ENCODE peak calls at places on chromosomes 16 and 17, in seven cellular contexts. One of them, this sample, is unnamed.

GRCh38 chr17:75174996-75175395 is 7.8 kb downstream of the SUMO2 start:
- DNase-seq in HCT116: no peak
- DNase-seq in GM12878: no peak
- DNase-seq in K562: no peak
- DNase-seq in HepG2: no peak
- DNase-seq in H1: no peak
- DNase-seq in WTC11: no peak
- DNase-seq in this sample: no peak

GRCh38 chr17:78875738-78876597 is 27.0 kb downstream of the CEP295NL start:
- DNase-seq in HCT116: no peak
- DNase-seq in GM12878: no peak
- DNase-seq in K562: no peak
- DNase-seq in HepG2: no peak
- DNase-seq in H1: no peak
- DNase-seq in WTC11: no peak
- DNase-seq in this sample: no peak

GRCh38 chr17:74244543-74244942 is 29.5 kb upstream of the DNAI2 start:
- DNase-seq in HCT116: no peak
- DNase-seq in GM12878: no peak
- DNase-seq in K562: no peak
- DNase-seq in HepG2: no peak
- DNase-seq in H1: no peak
- DNase-seq in WTC11: no peak
- DNase-seq in this sample: no peak

GRCh38 chr17:42891539-42892152 is 9.0 kb upstream of the G6PC1 start:
- DNase-seq in HCT116: no peak
- DNase-seq in GM12878: no peak
- DNase-seq in K562: no peak
- DNase-seq in HepG2: peak
- DNase-seq in H1: no peak
- DNase-seq in WTC11: peak
- DNase-seq in this sample: peak

GRCh38 chr16:67311607-67312449 is 14.7 kb downstream of the KCTD19 start:
- DNase-seq in HCT116: peak
- DNase-seq in GM12878: peak
- DNase-seq in K562: no peak
- DNase-seq in HepG2: peak
- DNase-seq in H1: no peak
- DNase-seq in WTC11: no peak
- DNase-seq in this sample: peak

GRCh38 chr17:31339906-31340661 is 18.7 kb upstream of the EVI2A start:
- DNase-seq in HCT116: no peak
- DNase-seq in GM12878: no peak
- DNase-seq in K562: peak
- DNase-seq in HepG2: no peak
- DNase-seq in H1: no peak
- DNase-seq in WTC11: no peak
- DNase-seq in this sample: no peak

GRCh38 chr17:29838961-29839360 is 91.1 kb downstream of the SSH2 start:
- DNase-seq in HCT116: no peak
- DNase-seq in GM12878: no peak
- DNase-seq in K562: no peak
- DNase-seq in HepG2: no peak
- DNase-seq in H1: no peak
- DNase-seq in WTC11: peak
- DNase-seq in this sample: no peak

GRCh38 chr16:1884155-1884760 is 12.3 kb upstream of the MEIOB start:
- DNase-seq in HCT116: peak
- DNase-seq in GM12878: no peak
- DNase-seq in K562: peak
- DNase-seq in HepG2: peak
- DNase-seq in H1: no peak
- DNase-seq in WTC11: no peak
- DNase-seq in this sample: peak

GRCh38 chr16:72986011-72986410 is 61.9 kb downstream of the ZFHX3 start:
- DNase-seq in HCT116: no peak
- DNase-seq in GM12878: no peak
- DNase-seq in K562: no peak
- DNase-seq in HepG2: no peak
- DNase-seq in H1: no peak
- DNase-seq in WTC11: no peak
- DNase-seq in this sample: no peak

GRCh38 chr17:72613411-72614292 is 478.8 kb downstream of the SLC39A11 start:
- DNase-seq in HCT116: no peak
- DNase-seq in GM12878: no peak
- DNase-seq in K562: no peak
- DNase-seq in HepG2: no peak
- DNase-seq in H1: no peak
- DNase-seq in WTC11: no peak
- DNase-seq in this sample: no peak

GRCh38 chr16:84103678-84104077 is 13.1 kb downstream of the MBTPS1 start:
- DNase-seq in HCT116: no peak
- DNase-seq in GM12878: no peak
- DNase-seq in K562: no peak
- DNase-seq in HepG2: no peak
- DNase-seq in H1: no peak
- DNase-seq in WTC11: no peak
- DNase-seq in this sample: no peak

GRCh38 chr16:53129281-53130192 is 74.7 kb downstream of the CHD9 start:
- DNase-seq in HCT116: no peak
- DNase-seq in GM12878: no peak
- DNase-seq in K562: peak
- DNase-seq in HepG2: peak
- DNase-seq in H1: no peak
- DNase-seq in WTC11: peak
- DNase-seq in this sample: peak

GRCh38 chr17:5680766-5681165 is 96.5 kb upstream of the NLRP1 start:
- DNase-seq in HCT116: no peak
- DNase-seq in GM12878: no peak
- DNase-seq in K562: no peak
- DNase-seq in HepG2: no peak
- DNase-seq in H1: no peak
- DNase-seq in WTC11: no peak
- DNase-seq in this sample: no peak

GRCh38 chr17:53032861-53033271 is 789.9 kb upstream of the KIF2B start:
- DNase-seq in HCT116: peak
- DNase-seq in GM12878: no peak
- DNase-seq in K562: no peak
- DNase-seq in HepG2: peak
- DNase-seq in H1: peak
- DNase-seq in WTC11: peak
- DNase-seq in this sample: peak

GRCh38 chr17:2062571-2063183 is 7.8 kb downstream of the HIC1 start:
- DNase-seq in HCT116: no peak
- DNase-seq in GM12878: no peak
- DNase-seq in K562: no peak
- DNase-seq in HepG2: no peak
- DNase-seq in H1: no peak
- DNase-seq in WTC11: no peak
- DNase-seq in this sample: no peak

GRCh38 chr16:78277374-78277773 is 177.9 kb downstream of the WWOX start:
- DNase-seq in HCT116: no peak
- DNase-seq in GM12878: no peak
- DNase-seq in K562: no peak
- DNase-seq in HepG2: no peak
- DNase-seq in H1: peak
- DNase-seq in WTC11: peak
- DNase-seq in this sample: no peak

GRCh38 chr16:30054959-30055553 is 10.5 kb upstream of the ALDOA start:
- DNase-seq in HCT116: no peak
- DNase-seq in GM12878: no peak
- DNase-seq in K562: peak
- DNase-seq in HepG2: peak
- DNase-seq in H1: no peak
- DNase-seq in WTC11: peak
- DNase-seq in this sample: peak

GRCh38 chr17:5667871-5668270 is 83.6 kb upstream of the NLRP1 start:
- DNase-seq in HCT116: peak
- DNase-seq in GM12878: no peak
- DNase-seq in K562: no peak
- DNase-seq in HepG2: peak
- DNase-seq in H1: no peak
- DNase-seq in WTC11: peak
- DNase-seq in this sample: peak

GRCh38 chr17:56936697-56937322 is 23.0 kb upstream of the TRIM25 start:
- DNase-seq in HCT116: no peak
- DNase-seq in GM12878: no peak
- DNase-seq in K562: no peak
- DNase-seq in HepG2: no peak
- DNase-seq in H1: no peak
- DNase-seq in WTC11: no peak
- DNase-seq in this sample: no peak

GRCh38 chr17:56934280-56934679 is 20.4 kb upstream of the TRIM25 start:
- DNase-seq in HCT116: no peak
- DNase-seq in GM12878: no peak
- DNase-seq in K562: no peak
- DNase-seq in HepG2: no peak
- DNase-seq in H1: no peak
- DNase-seq in WTC11: no peak
- DNase-seq in this sample: no peak

GRCh38 chr17:56933868-56934267 is 20.0 kb upstream of the TRIM25 start:
- DNase-seq in HCT116: no peak
- DNase-seq in GM12878: no peak
- DNase-seq in K562: no peak
- DNase-seq in HepG2: no peak
- DNase-seq in H1: no peak
- DNase-seq in WTC11: no peak
- DNase-seq in this sample: no peak

GRCh38 chr17:56933151-56933745 is 19.4 kb upstream of the TRIM25 start:
- DNase-seq in HCT116: no peak
- DNase-seq in GM12878: no peak
- DNase-seq in K562: no peak
- DNase-seq in HepG2: no peak
- DNase-seq in H1: no peak
- DNase-seq in WTC11: no peak
- DNase-seq in this sample: no peak

DNA sequence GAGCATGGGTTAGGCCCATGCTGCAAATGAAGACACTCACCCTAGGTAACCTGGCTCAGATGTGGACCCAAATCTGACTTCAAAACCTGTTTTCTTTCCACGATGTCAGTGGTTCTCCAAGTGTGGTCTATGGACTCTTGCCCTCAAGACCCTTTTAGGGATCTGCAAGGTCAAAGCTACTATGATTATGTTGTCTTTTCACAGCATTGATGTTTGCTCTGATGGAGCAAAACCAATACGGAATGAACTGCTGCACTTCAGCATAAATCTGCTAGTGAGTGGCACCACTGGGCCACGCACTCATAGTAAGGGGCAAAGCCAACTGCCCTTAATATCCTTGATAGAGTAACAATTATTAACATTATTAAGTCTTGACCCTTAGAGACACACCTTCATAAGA is 21.6 kb upstream of the TRIM25 start:
- DNase-seq in HCT116: no peak
- DNase-seq in GM12878: no peak
- DNase-seq in K562: no peak
- DNase-seq in HepG2: no peak
- DNase-seq in H1: no peak
- DNase-seq in WTC11: no peak
- DNase-seq in this sample: no peak
- TF ChIP-seq SP1 in HCT116: no peak
- TF ChIP-seq SP1 in GM12878: no peak
- TF ChIP-seq SP1 in K562: no peak
- TF ChIP-seq SP1 in HepG2: no peak
- TF ChIP-seq SP1 in H1: no peak
- TF ChIP-seq SP1 in WTC11: no peak
- TF ChIP-seq SP1 in this sample: no peak

DNA sequence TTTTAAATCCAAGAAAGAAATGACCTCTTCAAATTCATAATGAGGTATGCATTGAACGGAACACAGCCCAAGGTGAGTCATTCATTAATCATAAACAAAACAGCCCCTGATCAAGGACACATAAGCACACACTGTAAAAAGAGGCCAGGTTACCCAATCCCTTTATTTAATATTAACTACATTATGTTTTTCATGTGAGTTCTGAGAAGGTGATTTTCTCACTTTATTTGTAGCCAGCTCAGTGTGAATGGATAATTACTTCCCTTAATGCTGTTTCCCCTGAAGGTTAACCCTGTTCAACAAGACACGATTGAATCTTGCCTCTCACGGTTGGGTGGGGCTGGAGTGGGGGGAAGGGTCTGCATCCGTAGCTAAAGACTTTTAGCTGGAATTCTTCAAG is 257.3 kb upstream of the SALL1 start:
- DNase-seq in HCT116: no peak
- DNase-seq in GM12878: no peak
- DNase-seq in K562: no peak
- DNase-seq in HepG2: peak
- DNase-seq in H1: no peak
- DNase-seq in WTC11: no peak
- DNase-seq in this sample: no peak
- TF ChIP-seq SP1 in HCT116: no peak
- TF ChIP-seq SP1 in GM12878: no peak
- TF ChIP-seq SP1 in K562: no peak
- TF ChIP-seq SP1 in HepG2: no peak
- TF ChIP-seq SP1 in H1: no peak
- TF ChIP-seq SP1 in WTC11: no peak
- TF ChIP-seq SP1 in this sample: no peak

DNA sequence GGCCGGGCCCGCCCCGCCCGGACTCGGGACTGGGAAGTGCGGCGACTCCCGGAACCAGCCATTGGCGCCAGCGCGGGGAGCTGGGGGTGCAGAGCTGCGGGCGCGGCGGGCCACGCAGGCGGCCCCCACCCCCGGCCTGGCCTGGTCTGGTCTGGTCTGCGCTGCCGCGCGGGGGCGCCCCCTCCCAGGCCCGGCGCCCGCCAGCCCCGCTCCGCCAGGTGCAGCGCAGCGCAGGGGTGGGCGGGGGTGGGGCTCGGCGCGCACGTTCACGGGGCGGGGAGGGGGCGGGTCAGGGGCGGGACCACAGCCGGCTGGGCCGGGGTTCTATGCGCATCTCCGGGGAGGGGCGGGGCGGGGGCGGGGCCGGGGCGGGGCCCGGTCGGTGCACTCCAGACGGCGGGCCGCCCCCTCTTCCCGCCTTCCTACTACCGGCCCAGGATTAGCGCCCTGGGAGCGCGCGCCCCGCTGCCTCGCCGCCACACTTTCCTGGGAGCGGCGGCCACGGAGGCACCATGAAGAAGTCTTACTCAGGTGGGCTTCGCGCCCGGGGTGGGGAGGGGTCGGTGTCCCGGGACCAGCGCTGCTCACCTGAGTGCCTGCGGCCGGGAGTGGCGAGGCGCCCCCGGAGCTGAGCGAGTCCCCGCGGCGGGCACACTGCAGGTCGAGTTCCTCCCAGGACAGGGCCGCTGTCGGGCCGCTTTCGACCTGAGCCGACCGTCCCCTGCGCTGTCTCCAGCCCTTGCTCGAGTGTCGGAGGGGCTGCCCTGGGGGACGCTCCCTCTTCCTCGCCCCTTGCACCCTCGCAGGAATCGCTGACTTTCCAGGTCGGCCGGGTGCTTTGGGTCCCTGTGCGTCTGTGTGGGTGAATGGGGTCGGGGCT is 140.5 kb downstream of the SEC14L1 start:
- DNase-seq in HCT116: no peak
- DNase-seq in GM12878: no peak
- DNase-seq in K562: peak
- DNase-seq in HepG2: peak
- DNase-seq in H1: no peak
- DNase-seq in WTC11: peak
- DNase-seq in this sample: peak
- TF ChIP-seq SP1 in HCT116: no peak
- TF ChIP-seq SP1 in GM12878: peak
- TF ChIP-seq SP1 in K562: peak
- TF ChIP-seq SP1 in HepG2: peak
- TF ChIP-seq SP1 in H1: peak
- TF ChIP-seq SP1 in WTC11: peak
- TF ChIP-seq SP1 in this sample: peak

GRCh38 chr17:81664051-81664470 is 2.3 kb downstream of the OXLD1 start:
- DNase-seq in HCT116: peak
- DNase-seq in GM12878: no peak
- DNase-seq in K562: no peak
- DNase-seq in HepG2: no peak
- DNase-seq in H1: no peak
- DNase-seq in WTC11: no peak
- DNase-seq in this sample: no peak
- TF ChIP-seq SP1 in HCT116: no peak
- TF ChIP-seq SP1 in GM12878: no peak
- TF ChIP-seq SP1 in K562: no peak
- TF ChIP-seq SP1 in HepG2: no peak
- TF ChIP-seq SP1 in H1: no peak
- TF ChIP-seq SP1 in WTC11: no peak
- TF ChIP-seq SP1 in this sample: no peak